ENCODE peak calls at places on chromosomes 11 and 22, in eight cellular contexts. One of them, this sample, is unnamed.

GRCh38 chr22:41891407-41891806 is 23.5 kb downstream of the SHISA8 start:
- DNase-seq in cardiac muscle cell: no peak
- DNase-seq in IMR-90: no peak
- DNase-seq in lower lobe of right lung: no peak
- DNase-seq in left lung: no peak
- DNase-seq in hepatocyte: no peak
- DNase-seq in dorsolateral prefrontal cortex: no peak
- DNase-seq in CD8-positive, alpha-beta T cell: no peak
- DNase-seq in this sample: no peak

GRCh38 chr11:133162228-133162627 is 370.1 kb downstream of the OPCML start:
- DNase-seq in cardiac muscle cell: no peak
- DNase-seq in IMR-90: no peak
- DNase-seq in lower lobe of right lung: no peak
- DNase-seq in left lung: no peak
- DNase-seq in hepatocyte: peak; percentile 52
- DNase-seq in dorsolateral prefrontal cortex: no peak
- DNase-seq in CD8-positive, alpha-beta T cell: no peak
- DNase-seq in this sample: no peak

GRCh38 chr11:64385953-64386704 is 27.2 kb downstream of the RPS6KA4 start:
- DNase-seq in cardiac muscle cell: peak; percentile 74
- DNase-seq in IMR-90: peak; percentile 35
- DNase-seq in lower lobe of right lung: no peak
- DNase-seq in left lung: no peak
- DNase-seq in hepatocyte: no peak
- DNase-seq in dorsolateral prefrontal cortex: no peak
- DNase-seq in CD8-positive, alpha-beta T cell: no peak
- DNase-seq in this sample: no peak

GRCh38 chr11:117232022-117232878 is at the start of the genes PCSK7 and RNF214:
- DNase-seq in cardiac muscle cell: peak; percentile 90
- DNase-seq in IMR-90: peak; percentile 61
- DNase-seq in lower lobe of right lung: peak; percentile 82
- DNase-seq in left lung: peak; percentile 76
- DNase-seq in hepatocyte: peak; percentile 93
- DNase-seq in dorsolateral prefrontal cortex: peak; percentile 70
- DNase-seq in CD8-positive, alpha-beta T cell: peak; percentile 72
- DNase-seq in this sample: peak; percentile 62

GRCh38 chr22:44534335-44534734 is 36.3 kb upstream of the RTL6 start:
- DNase-seq in cardiac muscle cell: no peak
- DNase-seq in IMR-90: no peak
- DNase-seq in lower lobe of right lung: no peak
- DNase-seq in left lung: no peak
- DNase-seq in hepatocyte: no peak
- DNase-seq in dorsolateral prefrontal cortex: no peak
- DNase-seq in CD8-positive, alpha-beta T cell: no peak
- DNase-seq in this sample: no peak

GRCh38 chr11:69151811-69152210 is 3.9 kb upstream of the SMIM38 start:
- DNase-seq in cardiac muscle cell: no peak
- DNase-seq in IMR-90: no peak
- DNase-seq in lower lobe of right lung: no peak
- DNase-seq in left lung: peak; percentile 16
- DNase-seq in hepatocyte: no peak
- DNase-seq in dorsolateral prefrontal cortex: no peak
- DNase-seq in CD8-positive, alpha-beta T cell: no peak
- DNase-seq in this sample: no peak

GRCh38 chr22:40728731-40729189 is 49.5 kb downstream of the MCHR1 start:
- DNase-seq in cardiac muscle cell: peak; percentile 79
- DNase-seq in IMR-90: no peak
- DNase-seq in lower lobe of right lung: peak; percentile 51
- DNase-seq in left lung: no peak
- DNase-seq in hepatocyte: peak; percentile 68
- DNase-seq in dorsolateral prefrontal cortex: no peak
- DNase-seq in CD8-positive, alpha-beta T cell: peak; percentile 59
- DNase-seq in this sample: peak; percentile 62

GRCh38 chr22:41436322-41437113 is 10.1 kb downstream of the TOB2 start:
- DNase-seq in cardiac muscle cell: no peak
- DNase-seq in IMR-90: no peak
- DNase-seq in lower lobe of right lung: no peak
- DNase-seq in left lung: no peak
- DNase-seq in hepatocyte: no peak
- DNase-seq in dorsolateral prefrontal cortex: no peak
- DNase-seq in CD8-positive, alpha-beta T cell: no peak
- DNase-seq in this sample: no peak

GRCh38 chr11:120384476-120384875 is 48.3 kb downstream of the ARHGEF12 start:
- DNase-seq in cardiac muscle cell: no peak
- DNase-seq in IMR-90: no peak
- DNase-seq in lower lobe of right lung: no peak
- DNase-seq in left lung: no peak
- DNase-seq in hepatocyte: no peak
- DNase-seq in dorsolateral prefrontal cortex: no peak
- DNase-seq in CD8-positive, alpha-beta T cell: no peak
- DNase-seq in this sample: no peak

GRCh38 chr11:102868359-102868758 is 6.4 kb downstream of the MMP12 start:
- DNase-seq in cardiac muscle cell: no peak
- DNase-seq in IMR-90: peak; percentile 44
- DNase-seq in lower lobe of right lung: no peak
- DNase-seq in left lung: no peak
- DNase-seq in hepatocyte: no peak
- DNase-seq in dorsolateral prefrontal cortex: no peak
- DNase-seq in CD8-positive, alpha-beta T cell: no peak
- DNase-seq in this sample: no peak

GRCh38 chr11:34850339-34850738 is 65.8 kb downstream of the APIP start:
- DNase-seq in cardiac muscle cell: no peak
- DNase-seq in IMR-90: no peak
- DNase-seq in lower lobe of right lung: no peak
- DNase-seq in left lung: no peak
- DNase-seq in hepatocyte: peak; percentile 23
- DNase-seq in dorsolateral prefrontal cortex: no peak
- DNase-seq in CD8-positive, alpha-beta T cell: no peak
- DNase-seq in this sample: no peak

DNA sequence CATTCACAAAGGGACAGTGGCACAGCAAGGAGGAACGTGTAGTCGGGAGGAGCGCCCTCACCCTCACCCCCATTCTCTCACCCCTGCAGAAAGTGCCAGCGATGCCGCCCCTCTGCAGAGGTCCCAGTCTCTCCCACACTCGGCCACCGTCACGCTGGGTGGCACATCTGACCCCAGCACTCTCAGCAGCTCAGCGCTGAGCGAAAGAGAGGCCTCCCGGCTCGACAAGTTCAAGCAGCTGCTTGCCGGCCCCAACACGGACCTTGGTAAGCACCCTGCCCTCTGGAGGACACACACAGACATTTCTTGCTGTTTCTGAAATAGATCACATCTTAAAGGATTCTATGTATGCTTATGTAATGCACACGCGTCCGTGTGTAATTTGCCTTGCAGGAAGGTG is 34.9 kb downstream of the TBC1D22A start:
- DNase-seq in cardiac muscle cell: peak; percentile 41
- DNase-seq in IMR-90: peak; percentile 55
- DNase-seq in lower lobe of right lung: no peak
- DNase-seq in left lung: no peak
- DNase-seq in hepatocyte: peak; percentile 63
- DNase-seq in dorsolateral prefrontal cortex: no peak
- DNase-seq in CD8-positive, alpha-beta T cell: no peak
- DNase-seq in this sample: peak; percentile 43
- TF ChIP-seq CTCF in cardiac muscle cell: peak; percentile 32
- TF ChIP-seq CTCF in IMR-90: peak; percentile 36
- TF ChIP-seq CTCF in lower lobe of right lung: no peak
- TF ChIP-seq CTCF in left lung: no peak
- TF ChIP-seq CTCF in hepatocyte: peak; percentile 35
- TF ChIP-seq CTCF in dorsolateral prefrontal cortex: peak; percentile 12
- TF ChIP-seq CTCF in CD8-positive, alpha-beta T cell: no peak
- TF ChIP-seq CTCF in this sample: peak; percentile 13

GRCh38 chr11:16963316-16963876 is 50.8 kb downstream of the PLEKHA7 start:
- DNase-seq in cardiac muscle cell: no peak
- DNase-seq in IMR-90: no peak
- DNase-seq in lower lobe of right lung: no peak
- DNase-seq in left lung: no peak
- DNase-seq in hepatocyte: no peak
- DNase-seq in dorsolateral prefrontal cortex: no peak
- DNase-seq in CD8-positive, alpha-beta T cell: no peak
- DNase-seq in this sample: no peak

GRCh38 chr11:16956538-16957153 is 57.6 kb downstream of the PLEKHA7 start:
- DNase-seq in cardiac muscle cell: no peak
- DNase-seq in IMR-90: no peak
- DNase-seq in lower lobe of right lung: no peak
- DNase-seq in left lung: no peak
- DNase-seq in hepatocyte: peak; percentile 61
- DNase-seq in dorsolateral prefrontal cortex: no peak
- DNase-seq in CD8-positive, alpha-beta T cell: no peak
- DNase-seq in this sample: no peak

GRCh38 chr11:16960250-16960649 is 54.0 kb downstream of the PLEKHA7 start:
- DNase-seq in cardiac muscle cell: no peak
- DNase-seq in IMR-90: no peak
- DNase-seq in lower lobe of right lung: no peak
- DNase-seq in left lung: no peak
- DNase-seq in hepatocyte: no peak
- DNase-seq in dorsolateral prefrontal cortex: no peak
- DNase-seq in CD8-positive, alpha-beta T cell: no peak
- DNase-seq in this sample: no peak

GRCh38 chr11:16959528-16960100 is 54.6 kb downstream of the PLEKHA7 start:
- DNase-seq in cardiac muscle cell: no peak
- DNase-seq in IMR-90: no peak
- DNase-seq in lower lobe of right lung: no peak
- DNase-seq in left lung: no peak
- DNase-seq in hepatocyte: no peak
- DNase-seq in dorsolateral prefrontal cortex: no peak
- DNase-seq in CD8-positive, alpha-beta T cell: no peak
- DNase-seq in this sample: no peak

GRCh38 chr11:16958833-16959232 is 55.4 kb downstream of the PLEKHA7 start:
- DNase-seq in cardiac muscle cell: no peak
- DNase-seq in IMR-90: no peak
- DNase-seq in lower lobe of right lung: peak; percentile 55
- DNase-seq in left lung: no peak
- DNase-seq in hepatocyte: no peak
- DNase-seq in dorsolateral prefrontal cortex: no peak
- DNase-seq in CD8-positive, alpha-beta T cell: no peak
- DNase-seq in this sample: no peak
- H3K4me3 ChIP-seq in cardiac muscle cell: no peak overlapping the region
- H3K4me3 ChIP-seq in IMR-90: no peak overlapping the region
- H3K4me3 ChIP-seq in lower lobe of right lung: no peak overlapping the region
- H3K4me3 ChIP-seq in left lung: no peak overlapping the region
- H3K4me3 ChIP-seq in hepatocyte: no peak overlapping the region
- H3K4me3 ChIP-seq in dorsolateral prefrontal cortex: no peak overlapping the region
- H3K4me3 ChIP-seq in CD8-positive, alpha-beta T cell: no peak overlapping the region
- H3K4me3 ChIP-seq in this sample: no peak overlapping the region

GRCh38 chr11:61580292-61580888 is 486 bp downstream of the SYT7 start:
- DNase-seq in cardiac muscle cell: no peak
- DNase-seq in IMR-90: no peak
- DNase-seq in lower lobe of right lung: no peak
- DNase-seq in left lung: no peak
- DNase-seq in hepatocyte: peak; percentile 74
- DNase-seq in dorsolateral prefrontal cortex: no peak
- DNase-seq in CD8-positive, alpha-beta T cell: no peak
- DNase-seq in this sample: no peak
- TF ChIP-seq CTCF in cardiac muscle cell: no peak
- TF ChIP-seq CTCF in IMR-90: no peak
- TF ChIP-seq CTCF in lower lobe of right lung: peak; percentile 27
- TF ChIP-seq CTCF in left lung: no peak
- TF ChIP-seq CTCF in hepatocyte: peak; percentile 21
- TF ChIP-seq CTCF in dorsolateral prefrontal cortex: no peak
- TF ChIP-seq CTCF in CD8-positive, alpha-beta T cell: no peak
- TF ChIP-seq CTCF in this sample: no peak

GRCh38 chr11:114524122-114524521 is 35.6 kb downstream of the NXPE1 start:
- DNase-seq in cardiac muscle cell: no peak
- DNase-seq in IMR-90: no peak
- DNase-seq in lower lobe of right lung: no peak
- DNase-seq in left lung: no peak
- DNase-seq in hepatocyte: no peak
- DNase-seq in dorsolateral prefrontal cortex: no peak
- DNase-seq in CD8-positive, alpha-beta T cell: no peak
- DNase-seq in this sample: no peak
- H3K4me3 ChIP-seq in cardiac muscle cell: no peak overlapping the region
- H3K4me3 ChIP-seq in IMR-90: no peak overlapping the region
- H3K4me3 ChIP-seq in lower lobe of right lung: no peak overlapping the region
- H3K4me3 ChIP-seq in left lung: no peak overlapping the region
- H3K4me3 ChIP-seq in hepatocyte: no peak overlapping the region
- H3K4me3 ChIP-seq in dorsolateral prefrontal cortex: no peak overlapping the region
- H3K4me3 ChIP-seq in CD8-positive, alpha-beta T cell: no peak overlapping the region
- H3K4me3 ChIP-seq in this sample: no peak overlapping the region

DNA sequence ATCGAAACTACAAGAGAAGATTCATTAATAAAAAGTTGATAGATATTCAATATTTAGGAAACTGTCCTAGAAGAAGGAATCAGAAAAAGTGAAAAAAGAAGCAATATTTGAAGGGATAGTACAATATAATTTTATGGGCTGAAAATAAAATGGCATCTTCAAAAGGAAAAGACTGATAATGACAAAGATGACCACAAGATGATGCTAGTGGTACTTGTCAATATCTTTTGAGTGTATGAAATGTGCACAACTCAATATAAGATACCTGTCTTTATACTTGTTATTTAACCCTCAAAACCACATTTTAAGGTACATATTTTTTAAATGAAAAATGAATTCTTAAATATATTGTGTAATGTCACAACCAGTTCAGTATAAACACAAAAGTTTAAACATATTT is 1059.6 kb upstream of the RAG2 start:
- DNase-seq in cardiac muscle cell: no peak
- DNase-seq in IMR-90: peak; percentile 25
- DNase-seq in lower lobe of right lung: no peak
- DNase-seq in left lung: no peak
- DNase-seq in hepatocyte: no peak
- DNase-seq in dorsolateral prefrontal cortex: no peak
- DNase-seq in CD8-positive, alpha-beta T cell: no peak
- DNase-seq in this sample: peak; percentile 65
- TF ChIP-seq CTCF in cardiac muscle cell: peak; percentile 42
- TF ChIP-seq CTCF in IMR-90: peak; percentile 56
- TF ChIP-seq CTCF in lower lobe of right lung: no peak
- TF ChIP-seq CTCF in left lung: no peak
- TF ChIP-seq CTCF in hepatocyte: peak; percentile 38
- TF ChIP-seq CTCF in dorsolateral prefrontal cortex: peak; percentile 10
- TF ChIP-seq CTCF in CD8-positive, alpha-beta T cell: no peak
- TF ChIP-seq CTCF in this sample: peak; percentile 61

This sample was measured in cardiac fibroblast.